ENCODE peak calls at places on chromosomes 3 and 15, in ten cellular contexts. One of them, this sample, is unnamed.

GRCh38 chr15:92693922-92694331 is 38.4 kb upstream of the FAM174B start:
- DNase-seq in uterus: no peak
- DNase-seq in stomach: no peak
- DNase-seq in GM23248: peak; percentile 15
- DNase-seq in PC-9: no peak
- DNase-seq in neuronal stem cell: peak; percentile 30
- DNase-seq in cardiac muscle cell: peak; percentile 51
- DNase-seq in osteoblast: no peak
- DNase-seq in CD4-positive, CD25-positive, alpha-beta regulatory T cell: no peak
- DNase-seq in neural progenitor cell: peak; percentile 75
- DNase-seq in this sample: no peak

GRCh38 chr3:170840291-170840859 is 29.6 kb downstream of the RPL22L1 start:
- DNase-seq in CD4-positive, CD25-positive, alpha-beta regulatory T cell: no peak
- DNase-seq in osteoblast: no peak
- DNase-seq in stomach: no peak
- DNase-seq in neuronal stem cell: no peak
- DNase-seq in cardiac muscle cell: no peak
- DNase-seq in uterus: no peak
- DNase-seq in neural progenitor cell: no peak
- DNase-seq in PC-9: no peak
- DNase-seq in GM23248: no peak
- DNase-seq in this sample: no peak

GRCh38 chr3:70963412-70963811 is 620.1 kb downstream of the FOXP1 start:
- DNase-seq in neuronal stem cell: peak; percentile 44
- DNase-seq in uterus: no peak
- DNase-seq in osteoblast: no peak
- DNase-seq in CD4-positive, CD25-positive, alpha-beta regulatory T cell: no peak
- DNase-seq in cardiac muscle cell: no peak
- DNase-seq in PC-9: no peak
- DNase-seq in neural progenitor cell: peak; percentile 83
- DNase-seq in stomach: no peak
- DNase-seq in GM23248: no peak
- DNase-seq in this sample: no peak

GRCh38 chr3:105913616-105914015 is 44.8 kb upstream of the CBLB start:
- DNase-seq in stomach: no peak
- DNase-seq in osteoblast: no peak
- DNase-seq in neuronal stem cell: no peak
- DNase-seq in uterus: no peak
- DNase-seq in GM23248: no peak
- DNase-seq in neural progenitor cell: no peak
- DNase-seq in cardiac muscle cell: no peak
- DNase-seq in PC-9: no peak
- DNase-seq in CD4-positive, CD25-positive, alpha-beta regulatory T cell: no peak
- DNase-seq in this sample: no peak

GRCh38 chr3:184040010-184040409 is 8.5 kb downstream of the HTR3D start:
- DNase-seq in osteoblast: peak; percentile 90
- DNase-seq in neural progenitor cell: peak; percentile 39
- DNase-seq in cardiac muscle cell: peak; percentile 33
- DNase-seq in GM23248: peak; percentile 70
- DNase-seq in CD4-positive, CD25-positive, alpha-beta regulatory T cell: no peak
- DNase-seq in neuronal stem cell: no peak
- DNase-seq in stomach: peak; percentile 29
- DNase-seq in PC-9: peak; percentile 44
- DNase-seq in uterus: no peak
- DNase-seq in this sample: no peak

GRCh38 chr3:17110665-17111396 is 226.1 kb downstream of the PLCL2 start:
- DNase-seq in stomach: no peak
- DNase-seq in uterus: no peak
- DNase-seq in GM23248: no peak
- DNase-seq in osteoblast: no peak
- DNase-seq in PC-9: no peak
- DNase-seq in CD4-positive, CD25-positive, alpha-beta regulatory T cell: no peak
- DNase-seq in neural progenitor cell: no peak
- DNase-seq in cardiac muscle cell: no peak
- DNase-seq in neuronal stem cell: no peak
- DNase-seq in this sample: no peak

GRCh38 chr3:42013652-42014442 is 51.9 kb upstream of the ULK4 start:
- DNase-seq in stomach: peak; percentile 46
- DNase-seq in uterus: peak; percentile 31
- DNase-seq in GM23248: peak; percentile 54
- DNase-seq in CD4-positive, CD25-positive, alpha-beta regulatory T cell: peak; percentile 28
- DNase-seq in osteoblast: peak; percentile 79
- DNase-seq in PC-9: peak; percentile 26
- DNase-seq in cardiac muscle cell: no peak
- DNase-seq in neuronal stem cell: no peak
- DNase-seq in neural progenitor cell: peak; percentile 66
- DNase-seq in this sample: peak; percentile 10

GRCh38 chr3:194836676-194837075 is 151.0 kb downstream of the FAM43A start:
- DNase-seq in CD4-positive, CD25-positive, alpha-beta regulatory T cell: no peak
- DNase-seq in uterus: no peak
- DNase-seq in cardiac muscle cell: no peak
- DNase-seq in neural progenitor cell: no peak
- DNase-seq in neuronal stem cell: no peak
- DNase-seq in GM23248: no peak
- DNase-seq in osteoblast: no peak
- DNase-seq in PC-9: no peak
- DNase-seq in stomach: no peak
- DNase-seq in this sample: no peak

GRCh38 chr15:39095218-39095879 is 485.5 kb upstream of the THBS1 start:
- DNase-seq in cardiac muscle cell: no peak
- DNase-seq in GM23248: no peak
- DNase-seq in PC-9: peak; percentile 16
- DNase-seq in neuronal stem cell: peak; percentile 32
- DNase-seq in uterus: no peak
- DNase-seq in stomach: no peak
- DNase-seq in CD4-positive, CD25-positive, alpha-beta regulatory T cell: no peak
- DNase-seq in neural progenitor cell: peak; percentile 45
- DNase-seq in osteoblast: no peak
- DNase-seq in this sample: no peak
- H3K4me1 ChIP-seq in cardiac muscle cell: peaks cover 31% of the 10 kb centered on the region
- H3K4me1 ChIP-seq in GM23248: peaks cover 33% of the 10 kb centered on the region
- H3K4me1 ChIP-seq in PC-9: no peaks in the 10 kb centered on the region
- H3K4me1 ChIP-seq in neuronal stem cell: peaks cover 20% of the 10 kb centered on the region
- H3K4me1 ChIP-seq in uterus: no peaks in the 10 kb centered on the region
- H3K4me1 ChIP-seq in stomach: peaks cover 6% of the 10 kb centered on the region
- H3K4me1 ChIP-seq in CD4-positive, CD25-positive, alpha-beta regulatory T cell: no peaks in the 10 kb centered on the region
- H3K4me1 ChIP-seq in neural progenitor cell: peaks cover 40% of the 10 kb centered on the region
- H3K4me1 ChIP-seq in osteoblast: peaks cover 10% of the 10 kb centered on the region
- H3K4me1 ChIP-seq in this sample: no peaks in the 10 kb centered on the region

GRCh38 chr3:16056210-16056607 is 118.3 kb upstream of the GALNT15 start:
- DNase-seq in cardiac muscle cell: peak; percentile 39
- DNase-seq in PC-9: no peak
- DNase-seq in CD4-positive, CD25-positive, alpha-beta regulatory T cell: no peak
- DNase-seq in GM23248: peak; percentile 68
- DNase-seq in stomach: no peak
- DNase-seq in neural progenitor cell: no peak
- DNase-seq in osteoblast: no peak
- DNase-seq in uterus: no peak
- DNase-seq in neuronal stem cell: no peak
- DNase-seq in this sample: peak; percentile 87
- H3K4me1 ChIP-seq in cardiac muscle cell: peaks cover 13% of the 10 kb centered on the region
- H3K4me1 ChIP-seq in PC-9: peaks cover 33% of the 10 kb centered on the region
- H3K4me1 ChIP-seq in CD4-positive, CD25-positive, alpha-beta regulatory T cell: no peaks in the 10 kb centered on the region
- H3K4me1 ChIP-seq in GM23248: peaks cover 60% of the 10 kb centered on the region
- H3K4me1 ChIP-seq in stomach: peaks cover 11% of the 10 kb centered on the region
- H3K4me1 ChIP-seq in neural progenitor cell: no peaks in the 10 kb centered on the region
- H3K4me1 ChIP-seq in osteoblast: peaks cover 50% of the 10 kb centered on the region
- H3K4me1 ChIP-seq in uterus: peaks cover 4% of the 10 kb centered on the region
- H3K4me1 ChIP-seq in neuronal stem cell: peaks cover 6% of the 10 kb centered on the region
- H3K4me1 ChIP-seq in this sample: peaks cover 52% of the 10 kb centered on the region

GRCh38 chr15:89165677-89166076 is 55.7 kb downstream of the RLBP1 start:
- DNase-seq in cardiac muscle cell: peak; percentile 43
- DNase-seq in neuronal stem cell: no peak
- DNase-seq in uterus: no peak
- DNase-seq in osteoblast: no peak
- DNase-seq in neural progenitor cell: peak; percentile 22
- DNase-seq in GM23248: no peak
- DNase-seq in CD4-positive, CD25-positive, alpha-beta regulatory T cell: no peak
- DNase-seq in PC-9: no peak
- DNase-seq in stomach: no peak
- DNase-seq in this sample: no peak
- H3K4me1 ChIP-seq in cardiac muscle cell: peaks cover 32% of the 10 kb centered on the region
- H3K4me1 ChIP-seq in neuronal stem cell: peaks cover 27% of the 10 kb centered on the region
- H3K4me1 ChIP-seq in uterus: no peaks in the 10 kb centered on the region
- H3K4me1 ChIP-seq in osteoblast: peaks cover 16% of the 10 kb centered on the region
- H3K4me1 ChIP-seq in neural progenitor cell: peaks cover 22% of the 10 kb centered on the region
- H3K4me1 ChIP-seq in GM23248: peaks cover 26% of the 10 kb centered on the region
- H3K4me1 ChIP-seq in CD4-positive, CD25-positive, alpha-beta regulatory T cell: no peaks in the 10 kb centered on the region
- H3K4me1 ChIP-seq in PC-9: peaks cover 27% of the 10 kb centered on the region
- H3K4me1 ChIP-seq in stomach: peaks cover 48% of the 10 kb centered on the region
- H3K4me1 ChIP-seq in this sample: peaks cover 84% of the 10 kb centered on the region

DNA sequence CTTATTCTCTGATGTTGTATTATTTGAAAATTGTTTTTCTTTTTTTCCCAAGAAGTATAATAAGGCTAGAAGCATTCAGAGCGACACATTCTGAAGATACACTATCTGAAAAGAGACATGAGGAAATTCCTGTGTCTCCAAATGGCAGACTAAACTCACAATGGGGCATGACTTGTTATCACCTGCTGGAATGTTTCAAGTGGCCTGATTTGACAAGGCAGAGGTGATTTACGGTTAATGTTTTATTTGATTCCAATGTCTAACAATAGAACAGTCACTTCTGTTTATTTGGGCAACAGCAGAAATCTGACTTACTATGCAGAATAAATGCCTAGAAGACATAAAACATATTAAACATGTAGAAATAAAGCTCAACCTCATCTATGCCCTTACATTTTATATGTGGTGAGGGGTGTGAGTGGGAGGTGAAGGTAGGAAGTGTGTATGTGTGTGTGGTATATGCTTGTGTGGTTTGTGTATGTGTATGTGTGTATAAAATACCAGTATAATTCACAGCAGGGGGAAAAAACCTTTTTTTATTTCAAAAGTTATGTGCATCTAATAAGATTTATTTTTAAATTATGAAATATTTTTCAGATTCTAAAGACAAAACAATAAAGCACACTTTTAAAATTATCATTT is 1051.7 kb downstream of the ROBO2 start:
- DNase-seq in CD4-positive, CD25-positive, alpha-beta regulatory T cell: no peak
- DNase-seq in GM23248: no peak
- DNase-seq in uterus: no peak
- DNase-seq in stomach: no peak
- DNase-seq in PC-9: no peak
- DNase-seq in neuronal stem cell: no peak
- DNase-seq in osteoblast: no peak
- DNase-seq in neural progenitor cell: no peak
- DNase-seq in cardiac muscle cell: no peak
- DNase-seq in this sample: no peak
- H3K4me1 ChIP-seq in CD4-positive, CD25-positive, alpha-beta regulatory T cell: no peaks in the 10 kb centered on the region
- H3K4me1 ChIP-seq in GM23248: no peaks in the 10 kb centered on the region
- H3K4me1 ChIP-seq in uterus: no peaks in the 10 kb centered on the region
- H3K4me1 ChIP-seq in stomach: no peaks in the 10 kb centered on the region
- H3K4me1 ChIP-seq in PC-9: no peaks in the 10 kb centered on the region
- H3K4me1 ChIP-seq in neuronal stem cell: no peaks in the 10 kb centered on the region
- H3K4me1 ChIP-seq in osteoblast: no peaks in the 10 kb centered on the region
- H3K4me1 ChIP-seq in neural progenitor cell: no peaks in the 10 kb centered on the region
- H3K4me1 ChIP-seq in cardiac muscle cell: peaks cover 28% of the 10 kb centered on the region
- H3K4me1 ChIP-seq in this sample: no peaks in the 10 kb centered on the region

DNA sequence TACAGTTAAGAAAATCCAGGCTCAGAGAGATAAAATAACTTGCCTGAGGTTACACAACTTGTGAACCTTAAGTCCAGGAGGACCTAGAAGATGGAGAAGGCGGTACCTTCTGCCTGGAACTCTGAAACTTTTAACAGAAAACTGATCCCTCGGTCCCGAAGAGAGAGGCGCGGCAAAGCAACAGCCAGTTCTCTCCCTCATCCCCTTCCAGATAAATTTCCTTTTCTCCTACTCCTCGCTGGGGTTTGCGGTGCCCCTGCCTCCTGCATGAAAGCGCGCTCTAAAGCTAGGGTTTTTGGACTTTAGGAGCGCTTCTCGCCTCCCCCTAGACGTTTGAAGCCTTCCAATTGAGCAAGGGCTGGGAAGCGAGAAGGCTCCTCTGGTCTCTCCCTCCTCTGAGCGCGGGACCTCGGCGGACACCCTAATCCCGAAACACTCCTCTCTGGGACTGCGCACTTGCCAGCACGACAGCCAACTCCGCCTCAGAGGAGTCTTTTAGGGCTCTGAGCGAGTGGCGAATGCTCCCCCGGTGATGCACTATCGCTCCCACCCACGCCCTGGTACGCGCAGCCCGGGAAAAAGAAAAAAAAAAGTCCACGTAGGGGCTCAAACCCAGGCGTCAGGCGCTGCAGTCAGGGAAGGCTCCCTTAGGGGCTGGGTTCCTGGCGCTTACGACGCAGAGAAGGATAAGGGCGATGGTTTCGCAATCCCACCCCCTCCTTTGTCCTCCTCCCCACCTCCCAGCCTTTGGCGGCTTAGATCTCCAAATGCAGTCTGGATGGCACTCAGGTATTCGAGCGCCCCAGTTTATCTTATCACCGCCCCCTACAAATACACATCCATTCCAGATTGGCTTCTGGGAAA is 7.9 kb upstream of the EOMES start:
- DNase-seq in stomach: no peak
- DNase-seq in GM23248: peak; percentile 50
- DNase-seq in PC-9: no peak
- DNase-seq in neural progenitor cell: peak; percentile 73
- DNase-seq in osteoblast: peak; percentile 73
- DNase-seq in cardiac muscle cell: peak; percentile 54
- DNase-seq in neuronal stem cell: no peak
- DNase-seq in CD4-positive, CD25-positive, alpha-beta regulatory T cell: no peak
- DNase-seq in uterus: no peak
- DNase-seq in this sample: no peak
- H3K4me1 ChIP-seq in stomach: peaks cover 34% of the 10 kb centered on the region
- H3K4me1 ChIP-seq in GM23248: peaks cover 4% of the 10 kb centered on the region
- H3K4me1 ChIP-seq in PC-9: no peaks in the 10 kb centered on the region
- H3K4me1 ChIP-seq in neural progenitor cell: peaks cover 42% of the 10 kb centered on the region
- H3K4me1 ChIP-seq in osteoblast: peaks cover 15% of the 10 kb centered on the region
- H3K4me1 ChIP-seq in cardiac muscle cell: peaks cover 7% of the 10 kb centered on the region
- H3K4me1 ChIP-seq in neuronal stem cell: peaks cover 11% of the 10 kb centered on the region
- H3K4me1 ChIP-seq in CD4-positive, CD25-positive, alpha-beta regulatory T cell: peaks cover 29% of the 10 kb centered on the region
- H3K4me1 ChIP-seq in uterus: peaks cover 7% of the 10 kb centered on the region
- H3K4me1 ChIP-seq in this sample: peaks cover 13% of the 10 kb centered on the region